ENCODE peak calls at places on chromosomes 4 and X, in five cellular contexts. W, J, R, E and G are unnamed samples.

GRCh38 chrX:72107320-72107719 is 24.4 kb downstream of the RTL5 start:
- ATAC-seq in W (peak), J (peak), R (no peak), E (peak), G (no peak)

GRCh38 chr4:97841512-97841911 is 301.8 kb downstream of the STPG2 start:
- ATAC-seq in W (no peak), J (no peak), R (no peak), E (no peak), G (no peak)

GRCh38 chr4:152118819-152119553 is 358.2 kb upstream of the GATB start:
- ATAC-seq in W (no peak), J (no peak), R (no peak), E (no peak), G (peak)

GRCh38 chrX:120251471-120252011 is 929 bp downstream of the ZBTB33 start:
- ATAC-seq in W (no peak), J (no peak), R (no peak), E (peak), G (no peak)

GRCh38 chrX:15177316-15177715 is 92.6 kb downstream of the ASB9 start:
- ATAC-seq in W (no peak), J (no peak), R (no peak), E (no peak), G (no peak)

GRCh38 chrX:100368167-100368566 is 41.9 kb downstream of the PCDH19 start:
- ATAC-seq in W (no peak), J (no peak), R (no peak), E (no peak), G (no peak)

GRCh38 chr4:25921922-25922321 is 7.9 kb downstream of the SMIM20 start:
- ATAC-seq in W (no peak), J (no peak), R (no peak), E (no peak), G (no peak)

GRCh38 chr4:9919047-9919446 is 102.2 kb downstream of the SLC2A9 start:
- ATAC-seq in W (no peak), J (no peak), R (no peak), E (no peak), G (no peak)

GRCh38 chrX:11241720-11242119 is 51.5 kb upstream of the AMELX start:
- ATAC-seq in W (no peak), J (no peak), R (no peak), E (peak), G (no peak)

GRCh38 chrX:130171446-130172126 is at the start of gene RAB33A:
- ATAC-seq in W (peak), J (peak), R (peak), E (peak), G (peak)

GRCh38 chr4:6710282-6710681 is 617 bp upstream of the MRFAP1L1 start:
- ATAC-seq in W (no peak), J (no peak), R (no peak), E (peak), G (peak)

GRCh38 chrX:40140706-40141499 is 43.1 kb upstream of the BCOR start:
- ATAC-seq in W (no peak), J (no peak), R (no peak), E (peak), G (no peak)

GRCh38 chrX:36947214-36947613 is 61.0 kb upstream of the FAM47C start:
- ATAC-seq in W (no peak), J (no peak), R (no peak), E (no peak), G (no peak)